ENCODE peak calls at places on chromosomes 7 and 10, in seven cellular contexts. One of them, this sample, is unnamed.
A peak's percentile ranks its signal among the peaks of the same experiment; 100 is the strongest.

GRCh38 chr10:36188054-36188453 is 546.0 kb upstream of the FZD8 start:
- DNase-seq in psoas muscle: peak; percentile 55
- DNase-seq in Peyer's patch: no peak
- DNase-seq in SK-N-SH: no peak
- DNase-seq in breast epithelium: no peak
- DNase-seq in tibial nerve: no peak
- DNase-seq in right atrium auricular region: peak; percentile 61
- DNase-seq in this sample: no peak

GRCh38 chr7:152949790-152950189 is 190.2 kb downstream of the ACTR3B start:
- DNase-seq in psoas muscle: no peak
- DNase-seq in Peyer's patch: no peak
- DNase-seq in SK-N-SH: no peak
- DNase-seq in breast epithelium: no peak
- DNase-seq in tibial nerve: no peak
- DNase-seq in right atrium auricular region: no peak
- DNase-seq in this sample: no peak

GRCh38 chr10:66837335-66837734 is 88.5 kb upstream of the LRRTM3 start:
- DNase-seq in psoas muscle: no peak
- DNase-seq in Peyer's patch: no peak
- DNase-seq in SK-N-SH: no peak
- DNase-seq in breast epithelium: no peak
- DNase-seq in tibial nerve: no peak
- DNase-seq in right atrium auricular region: no peak
- DNase-seq in this sample: no peak

GRCh38 chr7:158406817-158407216 is 180.8 kb downstream of the PTPRN2 start:
- DNase-seq in psoas muscle: no peak
- DNase-seq in Peyer's patch: no peak
- DNase-seq in SK-N-SH: no peak
- DNase-seq in breast epithelium: no peak
- DNase-seq in tibial nerve: no peak
- DNase-seq in right atrium auricular region: no peak
- DNase-seq in this sample: no peak

GRCh38 chr7:84578825-84579224 is 384.2 kb upstream of the SEMA3A start:
- DNase-seq in psoas muscle: no peak
- DNase-seq in Peyer's patch: no peak
- DNase-seq in SK-N-SH: no peak
- DNase-seq in breast epithelium: no peak
- DNase-seq in tibial nerve: no peak
- DNase-seq in right atrium auricular region: no peak
- DNase-seq in this sample: no peak

GRCh38 chr7:98997836-98998235 is 119.5 kb downstream of the TRRAP start:
- DNase-seq in psoas muscle: no peak
- DNase-seq in Peyer's patch: no peak
- DNase-seq in SK-N-SH: no peak
- DNase-seq in breast epithelium: no peak
- DNase-seq in tibial nerve: no peak
- DNase-seq in right atrium auricular region: no peak
- DNase-seq in this sample: no peak

GRCh38 chr10:43211431-43212042 is 55.3 kb downstream of the RASGEF1A start:
- DNase-seq in psoas muscle: peak; percentile 32
- DNase-seq in Peyer's patch: no peak
- DNase-seq in SK-N-SH: no peak
- DNase-seq in breast epithelium: peak; percentile 12
- DNase-seq in tibial nerve: no peak
- DNase-seq in right atrium auricular region: no peak
- DNase-seq in this sample: no peak

GRCh38 chr7:21902240-21902639 is 43.5 kb downstream of the CDCA7L start:
- DNase-seq in psoas muscle: no peak
- DNase-seq in Peyer's patch: no peak
- DNase-seq in SK-N-SH: no peak
- DNase-seq in breast epithelium: no peak
- DNase-seq in tibial nerve: no peak
- DNase-seq in right atrium auricular region: no peak
- DNase-seq in this sample: no peak

GRCh38 chr7:84188811-84189405 is 5.7 kb downstream of the SEMA3A start:
- DNase-seq in psoas muscle: no peak
- DNase-seq in Peyer's patch: no peak
- DNase-seq in SK-N-SH: peak; percentile 21
- DNase-seq in breast epithelium: no peak
- DNase-seq in tibial nerve: no peak
- DNase-seq in right atrium auricular region: no peak
- DNase-seq in this sample: no peak

GRCh38 chr10:61399386-61399785 is 53.8 kb downstream of the TMEM26 start:
- DNase-seq in psoas muscle: no peak
- DNase-seq in Peyer's patch: no peak
- DNase-seq in SK-N-SH: no peak
- DNase-seq in breast epithelium: no peak
- DNase-seq in tibial nerve: no peak
- DNase-seq in right atrium auricular region: no peak
- DNase-seq in this sample: no peak

GRCh38 chr7:116843373-116843772 is 19.0 kb upstream of the CAPZA2 start:
- DNase-seq in psoas muscle: no peak
- DNase-seq in Peyer's patch: no peak
- DNase-seq in SK-N-SH: no peak
- DNase-seq in breast epithelium: no peak
- DNase-seq in tibial nerve: peak; percentile 11
- DNase-seq in right atrium auricular region: no peak
- DNase-seq in this sample: no peak

GRCh38 chr10:36538945-36539586 is 586.3 kb upstream of the ANKRD30A start:
- DNase-seq in psoas muscle: no peak
- DNase-seq in Peyer's patch: no peak
- DNase-seq in SK-N-SH: no peak
- DNase-seq in breast epithelium: no peak
- DNase-seq in tibial nerve: no peak
- DNase-seq in right atrium auricular region: no peak
- DNase-seq in this sample: no peak

GRCh38 chr10:101140950-101141621 is 10.0 kb downstream of the TLX1 start:
- DNase-seq in psoas muscle: no peak
- DNase-seq in Peyer's patch: no peak
- DNase-seq in SK-N-SH: no peak
- DNase-seq in breast epithelium: no peak
- DNase-seq in tibial nerve: no peak
- DNase-seq in right atrium auricular region: no peak
- DNase-seq in this sample: no peak

GRCh38 chr10:46520381-46520780 is 36.1 kb downstream of the GPRIN2 start:
- DNase-seq in psoas muscle: peak; percentile 32
- DNase-seq in Peyer's patch: no peak
- DNase-seq in SK-N-SH: no peak
- DNase-seq in breast epithelium: peak; percentile 39
- DNase-seq in tibial nerve: no peak
- DNase-seq in right atrium auricular region: no peak
- DNase-seq in this sample: no peak

GRCh38 chr7:3238525-3239210 is 62.4 kb upstream of the SDK1 start:
- DNase-seq in psoas muscle: no peak
- DNase-seq in Peyer's patch: no peak
- DNase-seq in SK-N-SH: no peak
- DNase-seq in breast epithelium: no peak
- DNase-seq in tibial nerve: no peak
- DNase-seq in right atrium auricular region: no peak
- DNase-seq in this sample: no peak

GRCh38 chr10:125041856-125042506 is 100.1 kb downstream of the ZRANB1 start:
- DNase-seq in psoas muscle: no peak
- DNase-seq in Peyer's patch: no peak
- DNase-seq in SK-N-SH: no peak
- DNase-seq in breast epithelium: no peak
- DNase-seq in tibial nerve: no peak
- DNase-seq in right atrium auricular region: no peak
- DNase-seq in this sample: no peak

GRCh38 chr7:126185959-126186580 is 1066.7 kb downstream of the GRM8 start:
- DNase-seq in psoas muscle: no peak
- DNase-seq in Peyer's patch: no peak
- DNase-seq in SK-N-SH: peak; percentile 2
- DNase-seq in breast epithelium: no peak
- DNase-seq in tibial nerve: no peak
- DNase-seq in right atrium auricular region: no peak
- DNase-seq in this sample: no peak

GRCh38 chr10:92839191-92840085 is 8.9 kb upstream of the EXOC6 start:
- DNase-seq in psoas muscle: peak; percentile 77
- DNase-seq in Peyer's patch: peak; percentile 34
- DNase-seq in SK-N-SH: peak; percentile 63
- DNase-seq in breast epithelium: no peak
- DNase-seq in tibial nerve: peak; percentile 37
- DNase-seq in right atrium auricular region: no peak
- DNase-seq in this sample: peak; percentile 25

GRCh38 chr10:70379581-70380176 is 2.7 kb downstream of the LRRC20 start:
- DNase-seq in psoas muscle: no peak
- DNase-seq in Peyer's patch: no peak
- DNase-seq in SK-N-SH: peak; percentile 64
- DNase-seq in breast epithelium: no peak
- DNase-seq in tibial nerve: no peak
- DNase-seq in right atrium auricular region: no peak
- DNase-seq in this sample: no peak

GRCh38 chr10:70381491-70382421 is 669 bp downstream of the LRRC20 start:
- DNase-seq in psoas muscle: peak; percentile 92
- DNase-seq in Peyer's patch: peak; percentile 24
- DNase-seq in SK-N-SH: peak; percentile 92
- DNase-seq in breast epithelium: no peak
- DNase-seq in tibial nerve: no peak
- DNase-seq in right atrium auricular region: peak; percentile 64
- DNase-seq in this sample: no peak

GRCh38 chr10:70378122-70378521 is 4.3 kb downstream of the LRRC20 start:
- DNase-seq in psoas muscle: peak; percentile 77
- DNase-seq in Peyer's patch: no peak
- DNase-seq in SK-N-SH: no peak
- DNase-seq in breast epithelium: no peak
- DNase-seq in tibial nerve: no peak
- DNase-seq in right atrium auricular region: no peak
- DNase-seq in this sample: no peak

GRCh38 chr10:70376436-70377378 is 5.7 kb downstream of the LRRC20 start:
- DNase-seq in psoas muscle: no peak
- DNase-seq in Peyer's patch: no peak
- DNase-seq in SK-N-SH: no peak
- DNase-seq in breast epithelium: no peak
- DNase-seq in tibial nerve: no peak
- DNase-seq in right atrium auricular region: no peak
- DNase-seq in this sample: no peak

GRCh38 chr10:70380350-70381135 is 1.9 kb downstream of the LRRC20 start:
- DNase-seq in psoas muscle: peak; percentile 81
- DNase-seq in Peyer's patch: no peak
- DNase-seq in SK-N-SH: no peak
- DNase-seq in breast epithelium: no peak
- DNase-seq in tibial nerve: no peak
- DNase-seq in right atrium auricular region: no peak
- DNase-seq in this sample: no peak
- H3K27ac ChIP-seq in psoas muscle: peak overlapping the region; percentile 94
- H3K27ac ChIP-seq in Peyer's patch: no peak overlapping the region
- H3K27ac ChIP-seq in SK-N-SH: no peak overlapping the region
- H3K27ac ChIP-seq in breast epithelium: no peak overlapping the region
- H3K27ac ChIP-seq in tibial nerve: no peak overlapping the region
- H3K27ac ChIP-seq in right atrium auricular region: peak overlapping the region; percentile 92
- H3K27ac ChIP-seq in this sample: no peak overlapping the region

GRCh38 chr7:47814905-47815613 is 133.2 kb downstream of the PKD1L1 start:
- DNase-seq in psoas muscle: no peak
- DNase-seq in Peyer's patch: no peak
- DNase-seq in SK-N-SH: no peak
- DNase-seq in breast epithelium: no peak
- DNase-seq in tibial nerve: no peak
- DNase-seq in right atrium auricular region: no peak
- DNase-seq in this sample: no peak

GRCh38 chr7:47811632-47812380 is 136.5 kb downstream of the PKD1L1 start:
- DNase-seq in psoas muscle: no peak
- DNase-seq in Peyer's patch: no peak
- DNase-seq in SK-N-SH: no peak
- DNase-seq in breast epithelium: no peak
- DNase-seq in tibial nerve: no peak
- DNase-seq in right atrium auricular region: no peak
- DNase-seq in this sample: no peak

GRCh38 chr7:47815867-47816266 is 132.4 kb downstream of the PKD1L1 start:
- DNase-seq in psoas muscle: no peak
- DNase-seq in Peyer's patch: no peak
- DNase-seq in SK-N-SH: no peak
- DNase-seq in breast epithelium: no peak
- DNase-seq in tibial nerve: no peak
- DNase-seq in right atrium auricular region: no peak
- DNase-seq in this sample: no peak

GRCh38 chr7:47812460-47813136 is 135.7 kb downstream of the PKD1L1 start:
- DNase-seq in psoas muscle: no peak
- DNase-seq in Peyer's patch: no peak
- DNase-seq in SK-N-SH: no peak
- DNase-seq in breast epithelium: no peak
- DNase-seq in tibial nerve: no peak
- DNase-seq in right atrium auricular region: no peak
- DNase-seq in this sample: no peak

GRCh38 chr7:47813614-47814260 is 134.5 kb downstream of the PKD1L1 start:
- DNase-seq in psoas muscle: no peak
- DNase-seq in Peyer's patch: no peak
- DNase-seq in SK-N-SH: no peak
- DNase-seq in breast epithelium: no peak
- DNase-seq in tibial nerve: no peak
- DNase-seq in right atrium auricular region: no peak
- DNase-seq in this sample: no peak
- H3K27ac ChIP-seq in psoas muscle: no peak overlapping the region
- H3K27ac ChIP-seq in Peyer's patch: no peak overlapping the region
- H3K27ac ChIP-seq in SK-N-SH: no peak overlapping the region
- H3K27ac ChIP-seq in breast epithelium: no peak overlapping the region
- H3K27ac ChIP-seq in tibial nerve: no peak overlapping the region
- H3K27ac ChIP-seq in right atrium auricular region: no peak overlapping the region
- H3K27ac ChIP-seq in this sample: no peak overlapping the region

GRCh38 chr7:112133328-112133727 is 72.9 kb downstream of the DOCK4 start:
- DNase-seq in psoas muscle: no peak
- DNase-seq in Peyer's patch: no peak
- DNase-seq in SK-N-SH: no peak
- DNase-seq in breast epithelium: no peak
- DNase-seq in tibial nerve: no peak
- DNase-seq in right atrium auricular region: no peak
- DNase-seq in this sample: no peak

GRCh38 chr7:112132123-112132694 is 74.0 kb downstream of the DOCK4 start:
- DNase-seq in psoas muscle: no peak
- DNase-seq in Peyer's patch: no peak
- DNase-seq in SK-N-SH: peak; percentile 55
- DNase-seq in breast epithelium: no peak
- DNase-seq in tibial nerve: no peak
- DNase-seq in right atrium auricular region: no peak
- DNase-seq in this sample: no peak

GRCh38 chr7:112134039-112134438 is 72.2 kb downstream of the DOCK4 start:
- DNase-seq in psoas muscle: no peak
- DNase-seq in Peyer's patch: no peak
- DNase-seq in SK-N-SH: no peak
- DNase-seq in breast epithelium: no peak
- DNase-seq in tibial nerve: no peak
- DNase-seq in right atrium auricular region: no peak
- DNase-seq in this sample: no peak

GRCh38 chr7:112131016-112131415 is 75.2 kb downstream of the DOCK4 start:
- DNase-seq in psoas muscle: no peak
- DNase-seq in Peyer's patch: no peak
- DNase-seq in SK-N-SH: no peak
- DNase-seq in breast epithelium: no peak
- DNase-seq in tibial nerve: no peak
- DNase-seq in right atrium auricular region: no peak
- DNase-seq in this sample: no peak

GRCh38 chr7:112129655-112130323 is 76.4 kb downstream of the DOCK4 start:
- DNase-seq in psoas muscle: peak; percentile 52
- DNase-seq in Peyer's patch: no peak
- DNase-seq in SK-N-SH: no peak
- DNase-seq in breast epithelium: no peak
- DNase-seq in tibial nerve: no peak
- DNase-seq in right atrium auricular region: no peak
- DNase-seq in this sample: no peak
- H3K27ac ChIP-seq in psoas muscle: peak overlapping the region; percentile 59
- H3K27ac ChIP-seq in Peyer's patch: no peak overlapping the region
- H3K27ac ChIP-seq in SK-N-SH: no peak overlapping the region
- H3K27ac ChIP-seq in breast epithelium: peak overlapping the region; percentile 45
- H3K27ac ChIP-seq in tibial nerve: no peak overlapping the region
- H3K27ac ChIP-seq in right atrium auricular region: no peak overlapping the region
- H3K27ac ChIP-seq in this sample: no peak overlapping the region

GRCh38 chr7:37315752-37316711 is 132.6 kb downstream of the ELMO1 start:
- DNase-seq in psoas muscle: peak; percentile 72
- DNase-seq in Peyer's patch: no peak
- DNase-seq in SK-N-SH: no peak
- DNase-seq in breast epithelium: no peak
- DNase-seq in tibial nerve: peak; percentile 64
- DNase-seq in right atrium auricular region: no peak
- DNase-seq in this sample: no peak
- H3K27ac ChIP-seq in psoas muscle: no peak overlapping the region
- H3K27ac ChIP-seq in Peyer's patch: no peak overlapping the region
- H3K27ac ChIP-seq in SK-N-SH: no peak overlapping the region
- H3K27ac ChIP-seq in breast epithelium: no peak overlapping the region
- H3K27ac ChIP-seq in tibial nerve: peak overlapping the region; percentile 30
- H3K27ac ChIP-seq in right atrium auricular region: no peak overlapping the region
- H3K27ac ChIP-seq in this sample: peak overlapping the region; percentile 9

This sample was measured in CD4-positive, alpha-beta T cell.